ENCODE peak calls at places on chromosomes 5 and 9, in four cellular contexts. O, L, U and B are unnamed samples.

GRCh38 chr9:128497824-128498610 is 6.5 kb upstream of the GLE1 start:
- DNase-seq in L (no peak), O (no peak), U (no peak), B (no peak)

GRCh38 chr5:14766591-14766990 is 102.1 kb downstream of the OTULIN start:
- DNase-seq in U (no peak), O (no peak), L (no peak), B (no peak)

GRCh38 chr5:179828756-179829421 is 8.2 kb downstream of the SQSTM1 start:
- DNase-seq in U (no peak), L (no peak), O (no peak), B (no peak)

GRCh38 chr5:80711938-80712337 is 57.2 kb upstream of the DHFR start:
- DNase-seq in O (no peak), L (peak; percentile 39), U (no peak), B (peak; percentile 37)

GRCh38 chr9:77291714-77292113 is 114.4 kb downstream of the VPS13A start:
- DNase-seq in U (no peak), L (peak; percentile 49), O (no peak), B (no peak)

GRCh38 chr5:6082685-6083084 is 295.7 kb downstream of the MED10 start:
- DNase-seq in O (no peak), U (no peak), L (no peak), B (no peak)

GRCh38 chr9:112809351-112809848 is 58.8 kb downstream of the SNX30 start:
- DNase-seq in L (no peak), U (no peak), O (no peak), B (no peak)

GRCh38 chr5:143173139-143173889 is 230.2 kb downstream of the NR3C1 start:
- DNase-seq in O (no peak), U (no peak), L (no peak), B (no peak)

GRCh38 chr5:107450531-107450930 is 220.2 kb downstream of the EFNA5 start:
- DNase-seq in U (no peak), O (no peak), L (no peak), B (no peak)

GRCh38 chr5:167995844-167996400 is 295.5 kb upstream of the WWC1 start:
- DNase-seq in O (no peak), U (no peak), L (peak; percentile 27), B (no peak)

GRCh38 chr5:146514575-146514974 is 1.4 kb downstream of the GPR151 start:
- DNase-seq in U (no peak), O (no peak), L (no peak), B (no peak)

GRCh38 chr5:94872526-94872925 is 254.1 kb downstream of the SLF1 start:
- DNase-seq in U (no peak), L (no peak), O (no peak), B (no peak)

GRCh38 chr5:105882956-105883481 is 1787.7 kb downstream of the EFNA5 start:
- DNase-seq in U (no peak), L (no peak), O (no peak), B (no peak)

GRCh38 chr5:38540348-38540747 is 16.1 kb downstream of the LIFR start:
- DNase-seq in U (no peak), O (peak; percentile 85), L (no peak), B (peak; percentile 37)

GRCh38 chr9:89883401-89884341 is 278.9 kb downstream of the GADD45G start:
- DNase-seq in L (no peak), U (no peak), O (no peak), B (no peak)

GRCh38 chr9:131080589-131080988 is 15.7 kb upstream of the AIF1L start:
- DNase-seq in L (no peak), O (no peak), U (no peak), B (no peak)

GRCh38 chr5:163503106-163504090 is 2.0 kb upstream of the MAT2B start:
- DNase-seq in U (peak; percentile 15), L (peak; percentile 88), O (peak; percentile 5), B (no peak)

GRCh38 chr5:158538506-158539074 is 561.1 kb downstream of the EBF1 start:
- DNase-seq in L (no peak), U (no peak), O (no peak), B (no peak)

GRCh38 chr5:151793358-151793757 is 21.6 kb downstream of the G3BP1 start:
- DNase-seq in L (no peak), U (no peak), O (no peak), B (no peak)

GRCh38 chr5:2958976-2959375 is 207.5 kb upstream of the IRX2 start:
- DNase-seq in O (no peak), L (no peak), U (no peak), B (no peak)

GRCh38 chr5:28967848-28968247 is 1929.5 kb upstream of the CDH9 start:
- DNase-seq in L (no peak), U (no peak), O (no peak), B (no peak)

GRCh38 chr9:35935755-35936509 is 22.0 kb downstream of the OR2S2 start:
- DNase-seq in U (no peak), L (peak; percentile 66), O (no peak), B (no peak)

GRCh38 chr5:133967124-133967523 is 1.3 kb downstream of the C5orf15 start:
- DNase-seq in O (no peak), L (peak; percentile 56), U (no peak), B (no peak)